ENCODE peak calls at places on chromosomes 4 and X, in five cellular contexts. Y, P, N, E and Z are unnamed samples.
A peak's percentile ranks its signal among the peaks of the same experiment; 100 is the strongest.

GRCh38 chr4:68463796-68464195 is 16.5 kb downstream of the TMPRSS11E start:
- DNase-seq in N (no peak), P (no peak), Y (no peak), E (no peak), Z (no peak)

GRCh38 chr4:7155611-7156071 is 36.7 kb upstream of the SORCS2 start:
- DNase-seq in Y (no peak), E (no peak), N (no peak), P (no peak), Z (no peak)

GRCh38 chr4:113635739-113636437 is 125.7 kb downstream of the CAMK2D start:
- DNase-seq in E (no peak), Y (no peak), P (no peak), N (no peak), Z (no peak)

GRCh38 chrX:136880003-136880451 is 498 bp downstream of the RBMX start:
- DNase-seq in N (peak; percentile 18), E (no peak), P (peak; percentile 41), Y (peak; percentile 12), Z (no peak)

GRCh38 chr4:38137080-38137479 is 176.9 kb downstream of the PTTG2 start:
- DNase-seq in Y (no peak), E (no peak), N (no peak), P (no peak), Z (no peak)

GRCh38 chrX:150476183-150476699 is 92.2 kb upstream of the MTM1 start:
- DNase-seq in N (no peak), E (no peak), P (no peak), Y (no peak), Z (no peak)

GRCh38 chrX:8235026-8235425 is 64.0 kb upstream of the VCX2 start:
- DNase-seq in N (no peak), P (no peak), Y (no peak), E (no peak), Z (no peak)

GRCh38 chrX:131841496-131842410 is 181.3 kb upstream of the STK26 start:
- DNase-seq in E (no peak), N (no peak), Y (no peak), P (no peak), Z (peak; percentile 29)

GRCh38 chr4:118773082-118773792 is 62.7 kb downstream of the SEC24D start:
- DNase-seq in E (no peak), N (no peak), P (no peak), Y (no peak), Z (no peak)

GRCh38 chrX:154436597-154437397 is at the start of gene GDI1:
- DNase-seq in N (peak; percentile 65), E (no peak), P (peak; percentile 74), Y (peak; percentile 42), Z (peak; percentile 53)

GRCh38 chr4:123941306-123941705 is 544.7 kb downstream of the SPRY1 start:
- DNase-seq in E (no peak), N (no peak), Y (no peak), P (no peak), Z (no peak)

GRCh38 chr4:26050671-26051070 is 136.7 kb downstream of the SMIM20 start:
- DNase-seq in N (no peak), E (no peak), P (no peak), Y (no peak), Z (no peak)

GRCh38 chr4:14896656-14897175 is 105.6 kb upstream of the CPEB2 start:
- DNase-seq in N (no peak), E (no peak), P (no peak), Y (no peak), Z (no peak)

GRCh38 chr4:109611045-109611616 is 51.1 kb downstream of the MCUB start:
- DNase-seq in N (no peak), P (no peak), E (no peak), Y (no peak), Z (no peak)

GRCh38 chr4:47209833-47210232 is 178.5 kb downstream of the GABRB1 start:
- DNase-seq in P (no peak), E (no peak), N (no peak), Y (no peak), Z (no peak)

GRCh38 chr4:123995939-123996338 is 599.3 kb downstream of the SPRY1 start:
- DNase-seq in N (no peak), P (no peak), E (no peak), Y (no peak), Z (no peak)

GRCh38 chrX:116480059-116480458 is 17.3 kb upstream of the CT83 start:
- DNase-seq in Y (no peak), E (no peak), P (no peak), N (no peak), Z (no peak)

GRCh38 chr4:89915937-89916336 is 21.3 kb downstream of the MMRN1 start:
- DNase-seq in P (no peak), Y (no peak), N (no peak), E (no peak), Z (no peak)

GRCh38 chrX:109475174-109475891 is 6.6 kb downstream of the GUCY2F start:
- DNase-seq in P (no peak), E (peak; percentile 46), Y (no peak), N (no peak), Z (peak; percentile 57)

GRCh38 chrX:149540621-149541520 is at the start of gene EOLA1:
- DNase-seq in Y (peak; percentile 88), E (peak; percentile 91), P (peak; percentile 93), N (peak; percentile 80), Z (no peak)

GRCh38 chrX:71543316-71543715 is 10.4 kb downstream of the OGT start:
- DNase-seq in E (no peak), P (no peak), Y (no peak), N (no peak), Z (no peak)

GRCh38 chr4:152257601-152258066 is 278.3 kb downstream of the FBXW7 start:
- DNase-seq in N (no peak), P (no peak), Y (no peak), E (no peak), Z (no peak)

GRCh38 chr4:81919810-81920209 is 448.1 kb upstream of the RASGEF1B start:
- DNase-seq in P (no peak), N (no peak), E (no peak), Y (no peak), Z (no peak)

GRCh38 chr4:94588900-94589693 is 137.4 kb downstream of the PDLIM5 start:
- DNase-seq in P (no peak), E (no peak), N (no peak), Y (no peak), Z (no peak)

GRCh38 chrX:24002792-24003191 is 24.2 kb downstream of the KLHL15 start:
- DNase-seq in N (no peak), E (no peak), Y (no peak), P (no peak), Z (no peak)

GRCh38 chrX:151974336-151975227 is at the start of gene GABRE:
- DNase-seq in E (no peak), Y (no peak), P (peak; percentile 66), N (peak; percentile 68), Z (peak; percentile 36)

GRCh38 chr4:79213702-79214101 is 112.2 kb downstream of the NAA11 start:
- DNase-seq in E (no peak), P (no peak), N (no peak), Y (no peak), Z (no peak)

GRCh38 chr4:20603671-20604313 is 96.5 kb upstream of the PACRGL start:
- DNase-seq in Y (no peak), E (no peak), P (no peak), N (no peak), Z (no peak)

GRCh38 chrX:101219840-101220191 is 230 bp downstream of the DRP2 start:
- DNase-seq in Y (no peak), N (no peak), P (no peak), E (peak; percentile 39), Z (no peak)

GRCh38 chrX:110409925-110410324 is 51.3 kb downstream of the RTL9 start:
- DNase-seq in E (no peak), P (no peak), N (no peak), Y (no peak), Z (no peak)

GRCh38 chr4:113958766-113959540 is 20.5 kb downstream of the ARSJ start:
- DNase-seq in E (no peak), N (no peak), P (no peak), Y (no peak), Z (no peak)

GRCh38 chrX:21657318-21658151 is 595 bp downstream of the KLHL34 start:
- DNase-seq in P (peak; percentile 32), N (no peak), Y (no peak), E (no peak), Z (peak; percentile 11)

GRCh38 chrX:131741103-131741581 is 197.3 kb downstream of the OR13H1 start:
- DNase-seq in Y (peak; percentile 80), P (no peak), N (no peak), E (peak; percentile 80), Z (no peak)

GRCh38 chr4:81914623-81915022 is 442.9 kb upstream of the RASGEF1B start:
- DNase-seq in P (no peak), E (no peak), N (no peak), Y (no peak), Z (no peak)

GRCh38 chr4:74335341-74336019 is 27.2 kb downstream of the EPGN start:
- DNase-seq in P (no peak), E (no peak), Y (no peak), N (no peak), Z (no peak)

GRCh38 chr4:122205687-122206086 is 53.6 kb downstream of the BLTP1 start:
- DNase-seq in N (no peak), P (no peak), E (no peak), Y (no peak), Z (no peak)

GRCh38 chrX:2376166-2376565 is 124.6 kb downstream of the DHRSX start:
- DNase-seq in E (no peak), N (no peak), P (no peak), Y (no peak), Z (no peak)